ENCODE peak calls at places on chromosomes 7 and 10, in six cellular contexts. S is upper lobe of left lung, E is ovary, T is H1, J is stomach, X is sigmoid colon. R is an unnamed sample. For H3K4me1, the result is how much of the 10 kb centered on the place peaks cover.

GRCh38 chr10:17643339-17643754 is 604 bp upstream of the STAM start:
- DNase-seq in S (peak), E (no peak), T (no peak), J (peak), X (peak), R (peak)

GRCh38 chr7:32179567-32179966 is 109.4 kb upstream of the PDE1C start:
- DNase-seq in S (no peak), E (no peak), T (no peak), J (no peak), X (no peak), R (no peak)

GRCh38 chr7:117323877-117324699 is 1.2 kb upstream of the WNT2 start:
- DNase-seq in S (peak), E (no peak), T (peak), J (no peak), X (peak), R (no peak)

GRCh38 chr10:67668448-67668847 is 27.5 kb downstream of the CTNNA3 start:
- DNase-seq in S (no peak), E (no peak), T (no peak), J (no peak), X (no peak), R (no peak)

GRCh38 chr10:11532329-11532728 is 79.1 kb downstream of the USP6NL start:
- DNase-seq in S (no peak), E (no peak), T (no peak), J (no peak), X (no peak), R (no peak)

GRCh38 chr7:128121731-128122576 is 90.7 kb upstream of the LRRC4 start:
- DNase-seq in S (peak), E (peak), T (no peak), J (no peak), X (no peak), R (no peak)

GRCh38 chr10:63414481-63415260 is 51.1 kb downstream of the JMJD1C start:
- DNase-seq in S (no peak), E (no peak), T (no peak), J (no peak), X (no peak), R (no peak)

GRCh38 chr7:48035967-48036478 is 680 bp downstream of the C7orf57 start:
- DNase-seq in S (peak), E (peak), T (no peak), J (no peak), X (peak), R (no peak)

GRCh38 chr10:75672842-75673241 is 241.4 kb downstream of the LRMDA start:
- DNase-seq in S (no peak), E (no peak), T (no peak), J (no peak), X (no peak), R (no peak)

GRCh38 chr7:42372498-42372897 is 135.5 kb upstream of the GLI3 start:
- DNase-seq in S (no peak), E (no peak), T (no peak), J (no peak), X (no peak), R (no peak)

GRCh38 chr10:130339091-130339490 is 202.9 kb downstream of the GLRX3 start:
- DNase-seq in S (no peak), E (no peak), T (no peak), J (no peak), X (no peak), R (no peak)

GRCh38 chr10:70404036-70404905 is at the start of gene EIF4EBP2:
- DNase-seq in S (peak), E (peak), T (peak), J (peak), X (peak), R (peak)

GRCh38 chr10:45377321-45377720 is 3.3 kb downstream of the ALOX5 start:
- DNase-seq in S (no peak), E (no peak), T (no peak), J (no peak), X (no peak), R (no peak)

GRCh38 chr7:4645241-4645640 is 36.9 kb upstream of the FOXK1 start:
- DNase-seq in S (no peak), E (no peak), T (no peak), J (no peak), X (no peak), R (no peak)

GRCh38 chr10:31757374-31757773 is 171.3 kb downstream of the ARHGAP12 start:
- DNase-seq in S (no peak), E (peak), T (no peak), J (no peak), X (peak), R (peak)

GRCh38 chr7:112137141-112138101 is 68.8 kb downstream of the DOCK4 start:
- DNase-seq in S (no peak), E (no peak), T (no peak), J (no peak), X (no peak), R (no peak)

GRCh38 chr10:5530412-5530806 is 5.6 kb downstream of the CALML3 start:
- DNase-seq in S (peak), E (no peak), T (no peak), J (peak), X (peak), R (no peak)

GRCh38 chr10:1538531-1539061 is 198.7 kb downstream of the ADARB2 start:
- DNase-seq in S (no peak), E (no peak), T (no peak), J (no peak), X (peak), R (no peak)

GRCh38 chr10:17200885-17201164 is 647 bp downstream of the TRDMT1 start:
- DNase-seq in S (peak), E (peak), T (no peak), J (peak), X (peak), R (peak)

GRCh38 chr7:127189074-127189473 is 63.7 kb downstream of the GRM8 start:
- DNase-seq in S (no peak), E (no peak), T (no peak), J (no peak), X (no peak), R (no peak)

GRCh38 chr10:5888843-5889623 is 660 bp downstream of the ANKRD16 start:
- DNase-seq in S (peak), E (peak), T (peak), J (peak), X (peak), R (no peak)

GRCh38 chr10:122331615-122332446 is 42.7 kb upstream of the PLEKHA1 start:
- DNase-seq in S (no peak), E (no peak), T (no peak), J (no peak), X (no peak), R (no peak)

GRCh38 chr10:110244550-110244949 is 37.1 kb downstream of the MXI1 start:
- DNase-seq in S (no peak), E (no peak), T (no peak), J (no peak), X (no peak), R (no peak)

GRCh38 chr10:14953452-14954000 is 370 bp downstream of the DCLRE1C start:
- DNase-seq in S (peak), E (no peak), T (no peak), J (peak), X (peak), R (peak)

GRCh38 chr7:73437699-73438416 is 4.3 kb downstream of the FZD9 start:
- DNase-seq in S (no peak), E (no peak), T (peak), J (no peak), X (peak), R (no peak)

GRCh38 chr10:88457680-88458079 is 125.4 kb downstream of the RNLS start:
- DNase-seq in S (no peak), E (no peak), T (no peak), J (no peak), X (no peak), R (no peak)

GRCh38 chr7:29086545-29086944 is 59.8 kb downstream of the CPVL start:
- DNase-seq in S (no peak), E (no peak), T (no peak), J (no peak), X (no peak), R (no peak)

GRCh38 chr10:99279626-99280111 is 44.0 kb upstream of the HPSE2 start:
- DNase-seq in S (no peak), E (no peak), T (no peak), J (no peak), X (no peak), R (no peak)

GRCh38 chr10:11631890-11632587 is 20.6 kb upstream of the USP6NL start:
- DNase-seq in S (no peak), E (no peak), T (no peak), J (no peak), X (no peak), R (no peak)

GRCh38 chr10:17425584-17426262 is 28.7 kb downstream of the ST8SIA6 start:
- DNase-seq in S (peak), E (no peak), T (peak), J (no peak), X (no peak), R (no peak)

GRCh38 chr7:118731854-118732253 is 507.4 kb downstream of the ANKRD7 start:
- DNase-seq in S (no peak), E (no peak), T (no peak), J (no peak), X (no peak), R (no peak)

GRCh38 chr7:24158976-24159375 is 125.0 kb upstream of the NPY start:
- DNase-seq in S (no peak), E (no peak), T (no peak), J (no peak), X (no peak), R (no peak)

GRCh38 chr7:74256446-74257408 is 2.5 kb upstream of the RFC2 start:
- DNase-seq in S (no peak), E (no peak), T (no peak), J (no peak), X (no peak), R (peak)

GRCh38 chr7:152076324-152076821 is 50.9 kb downstream of the GALNT11 start:
- DNase-seq in S (no peak), E (no peak), T (peak), J (peak), X (no peak), R (no peak)

GRCh38 chr7:89085580-89085979 is 290.0 kb upstream of the TEX47 start:
- DNase-seq in S (no peak), E (no peak), T (no peak), J (no peak), X (no peak), R (no peak)

GRCh38 chr10:62182595-62182994 is 86.0 kb downstream of the RTKN2 start:
- DNase-seq in S (no peak), E (no peak), T (no peak), J (no peak), X (no peak), R (no peak)
- TF ChIP-seq EP300 in S (no peak), E (no peak), T (no peak), J (no peak), X (no peak), R (no peak)

GRCh38 chr7:51727441-51727840 is 410.8 kb upstream of the COBL start:
- DNase-seq in S (no peak), E (no peak), T (no peak), J (no peak), X (no peak), R (no peak)
- TF ChIP-seq CTCF in S (no peak), E (no peak), T (no peak), J (no peak), X (no peak), R (no peak)

GRCh38 chr7:39948932-39949928 is 826 bp upstream of the CDK13 start:
- DNase-seq in S (peak), E (peak), T (peak), J (peak), X (peak), R (peak)
- H3K4me1 ChIP-seq in S (under half), E (under half), T (under half), J (under half), X (under half), R (under half)

GRCh38 chr10:74233281-74233680 is 82.3 kb downstream of the ADK start:
- DNase-seq in S (no peak), E (no peak), T (no peak), J (no peak), X (no peak), R (no peak)

GRCh38 chr10:74243067-74243466 is 92.0 kb downstream of the ADK start:
- DNase-seq in S (no peak), E (no peak), T (no peak), J (no peak), X (no peak), R (no peak)

GRCh38 chr10:74234569-74234968 is 83.5 kb downstream of the ADK start:
- DNase-seq in S (no peak), E (no peak), T (no peak), J (no peak), X (no peak), R (no peak)

GRCh38 chr10:74238031-74238431 is 87.0 kb downstream of the ADK start:
- DNase-seq in S (peak), E (no peak), T (no peak), J (peak), X (no peak), R (no peak)
- TF ChIP-seq EP300 in S (no peak), E (no peak), T (no peak), J (no peak), X (no peak), R (no peak)

DNA sequence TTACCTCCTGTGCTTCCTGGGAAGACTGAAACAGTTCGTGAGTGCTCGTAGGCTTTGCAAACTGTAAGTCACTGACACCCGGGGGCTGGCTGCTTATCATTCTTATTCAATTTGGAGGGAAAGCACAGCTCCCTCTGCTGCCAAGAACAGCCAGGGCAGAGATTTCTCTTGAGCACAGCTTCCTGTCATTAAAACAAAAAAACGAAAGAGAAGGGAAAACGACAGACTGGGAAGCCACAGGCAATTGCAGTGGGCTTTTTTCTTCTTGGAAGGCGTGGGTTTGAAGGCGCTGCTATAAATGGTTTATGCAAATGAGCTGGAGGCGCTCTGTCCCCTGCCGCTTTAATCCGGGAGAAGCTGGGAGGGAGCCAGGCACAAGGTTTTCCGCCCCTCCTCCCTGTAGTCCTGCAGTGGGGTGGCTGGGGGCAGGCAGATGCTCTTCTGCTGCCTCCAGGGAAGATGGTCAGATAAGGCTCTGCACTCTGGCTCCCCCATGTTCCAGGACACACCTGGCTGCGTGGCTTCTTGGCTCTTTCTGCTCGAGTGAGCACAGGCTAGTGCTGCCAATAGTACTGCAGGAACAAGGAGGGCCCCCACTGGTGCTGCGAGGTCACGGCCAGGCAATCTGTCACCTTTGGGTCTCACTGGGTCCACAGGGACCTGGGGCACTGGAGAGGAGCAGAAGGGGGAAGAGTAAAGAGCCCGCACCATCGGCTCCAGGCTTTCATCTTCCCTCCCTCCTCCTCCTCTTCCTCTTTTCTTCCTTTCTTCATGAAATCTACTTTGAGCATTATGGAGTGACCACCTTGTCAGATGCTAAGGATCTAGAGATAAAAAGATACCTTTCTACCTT is 49.5 kb downstream of the NEURL1 start:
- DNase-seq in S (no peak), E (peak), T (no peak), J (peak), X (no peak), R (no peak)
- TF ChIP-seq CTCF in S (no peak), E (no peak), T (peak), J (no peak), X (no peak), R (peak)

R was measured in tibial nerve.